ENCODE peak calls at places on chromosomes 7 and 10, in nine cellular contexts. Q, U, V, H, A, G, X, Z and O are unnamed samples.

GRCh38 chr10:130022501-130023299 is 58.6 kb upstream of the EBF3 start:
- DNase-seq in A (no peak), X (no peak), Q (no peak), U (no peak), V (peak), Z (no peak), G (no peak), H (no peak), O (no peak)

GRCh38 chr10:58661336-58661735 is 148.7 kb downstream of the BICC1 start:
- DNase-seq in U (no peak), V (no peak), G (no peak), H (no peak), Z (no peak), Q (no peak), X (no peak), A (no peak), O (no peak)

GRCh38 chr10:43202224-43202656 is 64.0 kb downstream of the CSGALNACT2 start:
- DNase-seq in X (peak), U (no peak), H (no peak), Z (peak), A (peak), G (peak), Q (no peak), V (peak), O (no peak)

GRCh38 chr7:106679153-106679931 is 18.4 kb upstream of the CCDC71L start:
- DNase-seq in V (peak), H (no peak), X (peak), G (no peak), A (no peak), U (no peak), Z (no peak), Q (no peak), O (peak)

GRCh38 chr10:78473016-78473415 is 439.4 kb downstream of the RPS24 start:
- DNase-seq in H (no peak), A (peak), G (no peak), U (no peak), V (no peak), X (no peak), Z (peak), Q (no peak), O (no peak)

GRCh38 chr10:3287566-3288445 is 115.2 kb upstream of the PITRM1 start:
- DNase-seq in H (no peak), Q (no peak), V (no peak), A (no peak), X (no peak), Z (no peak), G (peak), U (no peak), O (no peak)

GRCh38 chr10:133294189-133294588 is 14.5 kb downstream of the TUBGCP2 start:
- DNase-seq in V (no peak), A (no peak), X (no peak), G (no peak), H (no peak), U (no peak), Z (no peak), Q (no peak), O (no peak)

GRCh38 chr7:51121945-51122425 is 194.6 kb downstream of the COBL start:
- DNase-seq in Q (no peak), V (no peak), Z (no peak), H (no peak), U (no peak), A (no peak), G (no peak), X (no peak), O (peak)

GRCh38 chr7:48176356-48176893 is 5.2 kb downstream of the ABCA13 start:
- DNase-seq in G (no peak), V (no peak), Q (no peak), U (no peak), X (no peak), A (no peak), H (no peak), Z (no peak), O (no peak)

GRCh38 chr7:85289279-85289678 is 102.4 kb upstream of the SEMA3D start:
- DNase-seq in V (no peak), A (no peak), X (no peak), Q (no peak), U (no peak), H (no peak), G (no peak), Z (no peak), O (no peak)

GRCh38 chr7:47833211-47833610 is 115.1 kb downstream of the PKD1L1 start:
- DNase-seq in H (no peak), X (no peak), A (no peak), Q (no peak), Z (no peak), V (peak), U (no peak), G (no peak), O (no peak)

GRCh38 chr10:14553434-14553833 is 221.3 kb downstream of the FAM107B start:
- DNase-seq in U (no peak), G (no peak), A (no peak), X (no peak), V (peak), Z (no peak), H (peak), Q (no peak), O (no peak)

GRCh38 chr7:63899691-63900393 is 98.8 kb upstream of the ZNF722 start:
- DNase-seq in Z (no peak), X (peak), G (no peak), H (no peak), V (peak), Q (no peak), U (no peak), A (peak), O (no peak)

DNA sequence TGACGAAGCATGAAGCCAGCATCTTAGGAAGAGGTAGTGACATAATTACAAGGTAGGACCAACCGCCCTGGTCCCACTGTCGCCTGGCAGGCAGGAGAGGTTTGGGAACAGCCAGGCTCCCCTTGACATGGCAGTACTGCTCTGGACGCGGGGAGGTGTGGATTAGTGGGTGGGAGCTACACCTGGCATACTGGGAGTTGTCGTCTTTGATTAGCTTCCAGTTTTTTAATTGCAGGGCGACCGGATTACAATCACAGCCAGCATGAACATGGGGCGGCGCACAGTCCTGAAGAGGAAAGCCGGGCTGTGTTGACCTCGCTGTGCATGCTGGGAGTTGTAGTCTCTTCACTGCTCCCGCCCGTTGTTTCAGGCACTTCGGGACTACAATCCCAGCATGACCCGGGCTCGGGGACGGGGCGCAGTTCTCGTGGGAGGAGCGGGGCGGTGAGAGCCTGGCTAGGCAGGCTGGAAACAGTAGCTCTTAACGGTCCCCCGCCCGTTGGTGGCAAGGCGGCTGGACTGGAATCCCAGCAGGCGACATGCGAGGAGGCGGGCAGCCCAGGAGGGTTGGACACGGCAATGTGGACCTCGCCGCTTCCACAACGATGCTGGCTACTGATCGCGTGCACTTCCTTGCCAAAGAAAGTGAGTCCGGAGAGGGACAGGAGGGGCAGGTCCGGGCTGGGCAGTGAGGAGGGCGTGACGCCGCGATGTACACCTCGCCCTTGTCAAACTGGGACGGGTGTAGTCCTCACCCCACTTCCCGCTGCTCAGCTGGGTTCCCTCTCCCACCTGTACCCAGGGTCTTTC is 98.0 kb upstream of the ZNF722 start:
- DNase-seq in G (no peak), Q (no peak), V (peak), A (peak), U (no peak), Z (no peak), X (peak), H (no peak), O (no peak)
- TF ChIP-seq MAX in G (no peak), Q (no peak), V (no peak), A (peak), U (no peak), Z (no peak), X (no peak), H (no peak), O (no peak)

GRCh38 chr10:88791924-88792323 is 10.6 kb upstream of the LIPM start:
- DNase-seq in Q (peak), G (peak), V (peak), H (peak), Z (peak), U (peak), A (peak), X (no peak), O (peak)
- TF ChIP-seq MAX in Q (no peak), G (no peak), V (no peak), H (no peak), Z (no peak), U (no peak), A (no peak), X (no peak), O (no peak)

DNA sequence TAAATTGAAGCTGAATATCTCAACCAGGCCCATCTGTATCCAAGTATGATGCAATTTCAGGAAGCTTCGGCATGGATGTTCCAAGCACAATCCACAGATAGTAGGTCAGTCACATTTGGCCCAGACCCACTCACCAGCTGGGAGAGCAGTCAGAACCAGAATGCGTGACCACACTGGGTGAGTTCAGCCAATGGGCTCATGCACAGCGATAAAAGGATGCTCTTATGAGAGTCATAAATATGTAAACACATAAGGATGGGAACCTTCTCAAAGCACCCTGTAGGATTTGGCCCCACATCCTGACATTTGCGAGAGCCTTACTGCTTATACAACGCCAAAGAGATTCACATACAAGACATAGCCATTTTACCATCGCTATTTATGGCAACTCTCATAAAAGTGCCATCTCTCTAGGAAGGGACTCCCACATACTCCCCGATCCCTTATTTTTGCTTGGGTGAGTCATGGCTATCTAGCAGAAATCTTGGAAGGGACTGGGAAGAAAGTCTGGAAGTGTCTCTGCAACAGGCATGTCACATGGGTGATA is 3.0 kb downstream of the AFAP1L2 start:
- DNase-seq in Q (no peak), V (no peak), G (no peak), Z (no peak), X (no peak), A (no peak), U (no peak), H (no peak), O (no peak)
- TF ChIP-seq MAX in Q (no peak), V (no peak), G (no peak), Z (no peak), X (no peak), A (no peak), U (no peak), H (no peak), O (no peak)

DNA sequence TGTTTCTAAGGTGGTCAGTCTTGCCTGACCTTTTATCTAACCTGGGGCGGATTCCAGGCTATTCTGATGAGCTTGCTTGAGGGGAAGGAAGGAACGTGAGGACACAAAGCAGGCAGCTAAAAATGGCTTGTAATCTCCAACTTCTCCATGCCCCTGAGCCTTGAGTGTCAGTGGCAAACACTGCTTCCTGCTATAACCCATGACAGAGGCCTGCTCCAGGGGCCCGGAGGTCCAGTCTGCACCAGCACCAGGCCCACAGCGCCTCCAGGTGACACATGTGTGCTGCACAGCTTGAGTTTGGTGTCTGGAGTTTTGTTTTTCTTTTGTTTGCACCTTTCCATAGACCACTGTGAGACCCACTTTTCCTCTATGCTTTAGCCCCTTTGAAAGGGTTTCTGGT is 207.9 kb downstream of the PAXIP1 start:
- DNase-seq in Z (no peak), U (no peak), G (no peak), H (no peak), A (no peak), Q (no peak), X (no peak), V (peak), O (no peak)
- TF ChIP-seq MAX in Z (no peak), U (no peak), G (no peak), H (no peak), A (no peak), Q (no peak), X (no peak), V (no peak), O (no peak)